ENCODE peak calls at places on chromosome 16, in four cellular contexts. P is ascending aorta, Z is mesendoderm, K is cardiac muscle cell. C is an unnamed sample. For H3K4me1, the result is how much of the 10 kb centered on the place peaks cover.

GRCh38 chr16:2752850-2753522 is 548 bp downstream of the SRRM2 start:
- DNase-seq in K (peak), Z (peak), P (peak), C (peak)

GRCh38 chr16:48365601-48366164 is 19.5 kb downstream of the SIAH1 start:
- DNase-seq in Z (peak), P (peak), K (peak), C (peak)

GRCh38 chr16:25060920-25061319 is 45.8 kb upstream of the ARHGAP17 start:
- DNase-seq in Z (no peak), K (peak), P (no peak), C (peak)

GRCh38 chr16:8859913-8860881 is 8.6 kb downstream of the CARHSP1 start:
- DNase-seq in Z (no peak), P (no peak), K (no peak), C (no peak)

GRCh38 chr16:54933281-54934150 is 2.9 kb downstream of the IRX5 start:
- DNase-seq in P (no peak), Z (peak), K (peak), C (no peak)

GRCh38 chr16:49602201-49603041 is 228.8 kb downstream of the C16orf78 start:
- DNase-seq in Z (peak), K (no peak), P (peak), C (no peak)

GRCh38 chr16:12314786-12315185 is 338.3 kb downstream of the SNX29 start:
- DNase-seq in K (no peak), P (no peak), Z (no peak), C (no peak)

GRCh38 chr16:3509470-3509928 is 8.7 kb downstream of the CLUAP1 start:
- DNase-seq in P (no peak), Z (no peak), K (no peak), C (peak)

GRCh38 chr16:87734644-87735043 is 31.1 kb downstream of the KLHDC4 start:
- DNase-seq in Z (peak), K (no peak), P (no peak), C (no peak)

GRCh38 chr16:4733747-4734062 is 366 bp downstream of the ANKS3 start:
- DNase-seq in Z (no peak), P (no peak), K (no peak), C (peak)

GRCh38 chr16:20300312-20301097 is 26.8 kb downstream of the GP2 start:
- DNase-seq in K (peak), Z (peak), P (no peak), C (peak)

GRCh38 chr16:47258874-47259461 is 115.2 kb upstream of the NETO2 start:
- DNase-seq in Z (peak), K (peak), P (no peak), C (no peak)

GRCh38 chr16:64621616-64622015 is 500.2 kb downstream of the CDH11 start:
- DNase-seq in P (no peak), K (no peak), Z (no peak), C (no peak)

GRCh38 chr16:67169011-67169451 is 1.3 kb upstream of the NOL3 start:
- DNase-seq in K (no peak), P (no peak), Z (peak), C (no peak)

GRCh38 chr16:67170168-67170947 is at the start of gene NOL3:
- DNase-seq in Z (peak), P (peak), K (peak), C (no peak)

GRCh38 chr16:67169642-67170167 is 633 bp upstream of the NOL3 start:
- DNase-seq in P (no peak), K (peak), Z (peak), C (no peak)

GRCh38 chr16:67173323-67173722 is 3.0 kb downstream of the NOL3 start:
- DNase-seq in K (no peak), P (no peak), Z (no peak), C (no peak)

DNA sequence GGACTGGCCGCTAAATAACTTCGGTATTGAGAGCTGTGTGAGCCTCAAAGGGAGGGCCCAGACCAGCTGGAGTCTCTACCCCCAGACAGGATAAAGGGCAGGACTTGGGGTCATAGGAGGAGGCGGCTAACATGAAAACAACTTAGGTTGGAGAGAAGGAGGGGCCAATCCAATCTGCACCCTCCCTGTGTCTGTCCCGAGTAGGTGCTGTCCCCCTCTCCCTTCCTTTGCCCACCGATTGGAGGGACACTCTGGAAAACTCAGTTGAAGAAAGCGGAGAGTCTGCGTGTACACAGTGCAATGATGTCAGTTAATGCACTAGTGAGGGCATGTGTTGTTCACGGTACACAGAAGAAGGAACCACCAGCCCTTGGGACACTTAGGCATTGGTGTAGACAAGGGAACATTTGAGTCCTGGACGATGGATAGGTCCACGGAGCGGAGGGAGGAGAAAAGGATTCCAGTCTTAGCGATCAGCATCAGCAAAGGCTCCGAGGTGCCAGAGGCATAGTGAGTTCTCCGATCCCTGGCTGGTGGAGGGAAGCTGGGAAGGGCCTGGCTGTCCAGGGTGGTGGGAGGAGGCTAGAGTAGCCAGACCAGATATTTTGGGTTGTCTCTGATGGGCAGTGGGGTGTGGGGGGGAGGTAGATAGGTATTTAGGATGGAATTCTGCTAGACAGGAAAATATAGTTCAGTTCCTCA is 761 bp downstream of the NOL3 start:
- DNase-seq in Z (peak), K (no peak), P (no peak), C (no peak)
- H3K4me1 ChIP-seq in Z (under half), K (under half), P (under half), C (under half)

GRCh38 chr16:85029981-85030381 is 2.4 kb downstream of the KIAA0513 start:
- DNase-seq in P (no peak), Z (no peak), K (no peak), C (no peak)

GRCh38 chr16:85027349-85027967 is at the start of gene KIAA0513:
- DNase-seq in K (peak), Z (peak), P (peak), C (peak)

GRCh38 chr16:85028638-85029412 is 1.2 kb downstream of the KIAA0513 start:
- DNase-seq in P (peak), Z (no peak), K (no peak), C (peak)

GRCh38 chr16:85027968-85028637 is 508 bp downstream of the KIAA0513 start:
- DNase-seq in P (no peak), Z (no peak), K (no peak), C (peak)

DNA sequence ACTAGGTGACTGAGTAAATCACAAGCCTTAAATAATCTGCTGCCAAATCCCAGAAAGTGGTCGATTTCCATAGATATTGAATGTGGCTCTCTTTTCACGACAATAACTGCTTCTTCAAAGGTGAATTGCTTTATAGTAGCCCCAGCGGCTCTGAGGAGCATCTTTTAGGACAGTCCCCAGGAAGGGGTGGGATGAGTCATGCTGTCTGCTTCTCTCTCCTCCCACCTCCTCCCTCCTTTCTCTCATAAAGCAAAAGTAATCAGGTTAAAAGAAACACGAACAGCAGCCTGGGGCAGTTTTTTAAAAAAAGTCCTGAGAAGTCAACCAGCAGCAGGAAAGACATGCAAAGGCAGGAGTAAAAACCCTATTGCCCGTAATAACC is 1.8 kb downstream of the KIAA0513 start:
- DNase-seq in P (no peak), K (no peak), Z (peak), C (peak)
- H3K4me3 ChIP-seq in P (no peak), K (no peak), Z (no peak), C (peak)

DNA sequence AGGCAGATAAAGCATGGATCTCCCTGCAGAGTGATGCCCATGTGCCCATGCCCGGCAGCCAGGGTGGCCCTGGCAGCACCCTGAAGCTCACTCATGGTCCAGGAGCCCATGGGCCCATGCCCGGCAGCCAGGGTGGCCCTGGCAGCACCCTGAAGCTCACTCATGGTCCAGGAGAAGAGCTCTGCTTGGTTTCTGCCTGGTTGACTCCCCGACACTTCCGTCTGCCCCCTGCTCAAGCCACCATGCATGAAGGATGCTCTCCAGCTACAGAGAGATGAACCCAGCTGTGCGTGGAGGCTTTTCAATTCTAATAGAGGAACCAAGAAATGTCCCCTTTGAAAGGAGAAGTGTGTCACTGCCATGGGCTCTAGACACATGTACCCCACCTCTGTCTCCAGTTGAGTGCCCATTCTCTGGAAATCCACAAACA is 8.7 kb downstream of the CCL17 start:
- DNase-seq in K (no peak), P (no peak), Z (no peak), C (no peak)
- H3K4me1 ChIP-seq in K (under half), P (under half), Z (under half), C (under half)

DNA sequence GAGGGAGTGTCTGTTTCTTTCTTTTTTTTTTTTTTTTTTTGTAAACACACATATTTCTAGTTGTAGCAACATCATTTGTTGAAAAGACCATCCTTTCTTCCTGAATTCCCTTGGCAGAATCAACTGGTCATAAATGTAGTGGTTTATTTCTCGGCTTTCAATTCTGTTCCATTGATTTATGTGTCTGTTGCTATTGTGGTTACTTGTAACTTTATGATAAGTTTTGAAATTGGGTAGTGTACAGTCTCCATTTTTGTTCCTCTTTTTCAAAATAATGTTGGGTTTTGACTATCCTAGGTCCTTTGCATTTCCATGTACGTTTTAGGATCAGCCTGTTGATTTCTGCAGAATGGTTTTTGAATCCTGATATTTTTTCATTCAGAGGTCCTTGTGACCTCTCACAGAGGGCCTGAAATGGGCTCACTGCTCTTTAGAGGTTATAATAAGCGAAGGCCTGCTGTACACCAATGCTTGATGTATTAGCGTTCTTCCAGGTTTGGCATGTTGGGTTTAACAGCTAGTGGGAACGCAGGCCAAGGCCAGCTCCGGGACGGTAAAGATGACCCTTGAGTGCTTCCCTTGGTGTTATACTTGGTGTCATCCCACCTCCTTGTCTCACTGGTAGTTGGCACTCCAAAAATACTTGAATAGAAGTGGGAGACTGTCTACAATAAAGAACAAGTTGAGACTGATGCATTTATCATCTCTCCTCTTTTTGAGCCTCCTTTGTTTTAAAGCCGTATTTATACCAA is 43.8 kb downstream of the ZNRF1 start:
- DNase-seq in K (no peak), Z (no peak), P (no peak), C (no peak)
- H3K4me3 ChIP-seq in K (no peak), Z (no peak), P (no peak), C (no peak)

DNA sequence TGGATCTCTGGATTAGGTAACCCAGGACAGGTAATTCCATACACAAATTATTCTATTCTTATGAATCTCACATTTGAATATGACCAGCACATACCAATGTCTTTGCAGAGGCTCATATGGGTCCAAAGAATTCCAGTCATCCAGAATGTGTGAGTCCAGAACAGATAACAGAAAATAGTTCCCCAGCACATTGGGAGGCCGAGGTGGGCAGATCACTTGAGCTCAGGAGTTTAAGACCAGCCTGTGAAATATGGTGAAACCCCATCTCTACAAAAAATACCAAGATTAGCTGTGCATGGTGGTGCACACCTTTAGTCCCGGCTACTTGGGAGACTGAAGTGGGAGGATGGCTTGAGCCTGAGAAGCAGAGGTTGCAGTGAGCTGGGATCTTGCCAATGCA is 26.9 kb downstream of the HYDIN start:
- DNase-seq in Z (no peak), K (no peak), P (no peak), C (no peak)
- H3K4me1 ChIP-seq in Z (under half), K (under half), P (under half), C (under half)

GRCh38 chr16:83136924-83137323 is 510.2 kb downstream of the CDH13 start:
- DNase-seq in P (no peak), K (no peak), Z (no peak), C (no peak)
- H3K4me3 ChIP-seq in P (no peak), K (no peak), Z (no peak), C (no peak)

DNA sequence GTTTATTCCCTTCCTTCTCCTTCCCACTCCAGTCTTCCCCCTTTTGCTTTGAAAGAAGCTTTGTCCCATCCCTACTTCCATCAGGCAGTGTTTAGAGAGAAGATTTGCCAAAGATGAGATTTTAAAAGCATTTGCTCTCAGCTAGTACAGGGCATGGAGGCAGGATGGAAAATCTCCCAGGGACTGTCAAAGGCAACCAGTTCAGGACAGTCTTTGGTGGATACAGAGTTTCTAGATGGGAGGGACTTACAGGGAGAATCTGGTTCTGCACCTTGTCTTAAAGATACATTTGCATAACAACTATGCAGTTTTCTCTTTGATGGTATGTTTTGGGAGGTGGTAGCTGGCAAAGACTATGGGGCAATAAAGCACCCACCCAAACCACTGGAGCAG is 26.2 kb downstream of the CHD9 start:
- DNase-seq in Z (no peak), K (no peak), P (no peak), C (no peak)
- H3K4me1 ChIP-seq in Z (under half), K (under half), P (under half), C (under half)

GRCh38 chr16:86283944-86284343 is 226.4 kb upstream of the FOXF1 start:
- DNase-seq in Z (no peak), P (no peak), K (no peak), C (no peak)

GRCh38 chr16:86286991-86287640 is 223.2 kb upstream of the FOXF1 start:
- DNase-seq in P (no peak), K (no peak), Z (peak), C (no peak)

GRCh38 chr16:86287641-86288201 is 222.6 kb upstream of the FOXF1 start:
- DNase-seq in P (no peak), K (no peak), Z (no peak), C (no peak)

GRCh38 chr16:86285421-86285820 is 224.9 kb upstream of the FOXF1 start:
- DNase-seq in Z (no peak), K (no peak), P (no peak), C (no peak)

GRCh38 chr16:86285938-86286921 is 224.1 kb upstream of the FOXF1 start:
- DNase-seq in Z (no peak), P (no peak), K (no peak), C (no peak)
- H3K4me3 ChIP-seq in Z (no peak), P (no peak), K (peak), C (no peak)